ENCODE peak calls at places on chromosomes 12 and 14, in nine cellular contexts. G, N, D, P, T, M, Z, E and U are unnamed samples.
A peak's percentile ranks its signal among the peaks of the same experiment; 100 is the strongest.

GRCh38 chr12:121334513-121335343 is 17.5 kb downstream of the ANAPC5 start:
- DNase-seq in G (no peak), N (peak; percentile 26), D (peak; percentile 46), P (no peak), T (no peak), M (no peak), Z (peak; percentile 26), E (no peak), U (no peak)

GRCh38 chr14:65356327-65356836 is 56.1 kb upstream of the FUT8 start:
- DNase-seq in G (no peak), N (no peak), D (peak; percentile 98), P (peak; percentile 62), T (no peak), M (peak; percentile 32), Z (no peak), E (peak; percentile 72), U (no peak)

GRCh38 chr14:104283197-104284106 is 145.1 kb downstream of the KIF26A start:
- DNase-seq in G (peak; percentile 71), N (no peak), D (no peak), P (peak; percentile 15), T (no peak), M (no peak), Z (no peak), E (no peak), U (no peak)

GRCh38 chr14:99538275-99538674 is 57.1 kb downstream of the CCNK start:
- DNase-seq in G (no peak), N (no peak), D (no peak), P (no peak), T (no peak), M (no peak), Z (no peak), E (no peak), U (no peak)

GRCh38 chr12:64611430-64612286 is 1.4 kb downstream of the RASSF3 start:
- DNase-seq in G (peak; percentile 45), N (peak; percentile 25), D (no peak), P (peak; percentile 49), T (no peak), M (peak; percentile 54), Z (no peak), E (peak; percentile 64), U (no peak)

GRCh38 chr14:86357866-86358265 is 827.9 kb downstream of the FLRT2 start:
- DNase-seq in G (no peak), N (no peak), D (no peak), P (no peak), T (no peak), M (no peak), Z (no peak), E (no peak), U (no peak)

GRCh38 chr14:99727096-99727870 is 43.2 kb downstream of the CYP46A1 start:
- DNase-seq in G (no peak), N (no peak), D (no peak), P (peak; percentile 18), T (no peak), M (no peak), Z (no peak), E (peak; percentile 18), U (no peak)

GRCh38 chr12:113465808-113466769 is 5.6 kb downstream of the LHX5 start:
- DNase-seq in G (no peak), N (no peak), D (no peak), P (no peak), T (no peak), M (no peak), Z (no peak), E (no peak), U (no peak)

GRCh38 chr12:65462506-65462905 is 184.0 kb downstream of the MSRB3 start:
- DNase-seq in G (no peak), N (no peak), D (no peak), P (no peak), T (no peak), M (no peak), Z (no peak), E (no peak), U (no peak)

GRCh38 chr12:51122844-51123243 is 39.4 kb upstream of the CSRNP2 start:
- DNase-seq in G (no peak), N (no peak), D (no peak), P (no peak), T (no peak), M (no peak), Z (no peak), E (no peak), U (no peak)

GRCh38 chr14:29821665-29822429 is 105.8 kb downstream of the PRKD1 start:
- DNase-seq in G (no peak), N (no peak), D (no peak), P (no peak), T (no peak), M (no peak), Z (no peak), E (no peak), U (no peak)

GRCh38 chr12:6201199-6201608 is 1.0 kb downstream of the CD9 start:
- DNase-seq in G (peak; percentile 75), N (peak; percentile 74), D (no peak), P (peak; percentile 65), T (no peak), M (peak; percentile 66), Z (no peak), E (no peak), U (no peak)
- TF ChIP-seq POLR2A in G (peak; percentile 89), N (peak; percentile 52), D (no peak), P (peak; percentile 15), T (no peak), M (no peak), Z (no peak), E (no peak), U (no peak)

GRCh38 chr14:37034410-37035285 is 137.8 kb downstream of the SLC25A21 start:
- DNase-seq in G (no peak), N (no peak), D (no peak), P (no peak), T (no peak), M (no peak), Z (no peak), E (no peak), U (no peak)
- TF ChIP-seq POLR2AphosphoS5 in G (no peak), N (no peak), D (no peak), P (no peak), T (no peak), M (no peak), Z (no peak), E (no peak), U (no peak)

DNA sequence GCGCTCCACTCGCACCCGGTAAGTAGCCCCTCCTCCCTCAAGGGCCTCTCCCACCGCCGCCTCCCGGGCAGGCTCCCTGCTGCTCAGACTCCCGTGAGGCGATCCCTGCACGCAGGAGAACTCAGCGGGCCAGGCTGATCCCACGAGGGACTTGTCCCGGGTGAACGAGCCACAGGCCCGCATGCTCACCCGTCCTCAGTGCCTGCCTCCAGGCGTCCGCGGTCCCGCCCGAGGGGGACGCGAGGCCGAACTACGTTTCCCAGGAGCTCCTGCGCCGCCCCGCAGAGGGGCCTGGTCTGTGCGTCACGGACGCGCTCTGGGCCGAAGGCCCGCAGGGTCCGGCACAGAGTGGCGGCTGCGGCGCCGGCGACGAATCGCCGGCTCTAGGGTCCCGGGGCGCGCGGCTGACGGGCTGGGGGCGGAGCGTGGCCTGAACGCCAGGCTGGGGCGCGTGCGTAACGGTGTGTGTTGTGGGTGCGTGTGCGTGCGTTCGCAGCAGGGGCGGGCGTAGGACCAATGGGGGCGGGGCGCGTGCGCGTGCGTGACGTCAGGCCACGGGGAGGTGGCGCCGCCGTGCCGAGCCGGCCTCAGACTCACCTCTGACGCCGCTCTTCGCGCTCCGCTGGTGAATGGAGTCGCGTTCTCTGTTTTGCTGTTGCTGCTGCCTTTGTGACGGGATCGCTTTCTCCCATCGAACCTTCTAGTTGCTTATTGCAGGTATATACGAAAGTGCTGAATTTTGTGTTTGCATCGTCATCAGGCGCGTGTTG is at the start of the genes ZNF10 and ZNF891:
- DNase-seq in G (peak; percentile 97), N (peak; percentile 95), D (no peak), P (peak; percentile 95), T (peak; percentile 56), M (peak; percentile 93), Z (peak; percentile 76), E (peak; percentile 97), U (peak; percentile 99)
- TF ChIP-seq POLR2A in G (peak; percentile 88), N (peak; percentile 87), D (no peak), P (peak; percentile 79), T (peak; percentile 81), M (peak; percentile 46), Z (peak; percentile 91), E (no peak), U (peak; percentile 16)

DNA sequence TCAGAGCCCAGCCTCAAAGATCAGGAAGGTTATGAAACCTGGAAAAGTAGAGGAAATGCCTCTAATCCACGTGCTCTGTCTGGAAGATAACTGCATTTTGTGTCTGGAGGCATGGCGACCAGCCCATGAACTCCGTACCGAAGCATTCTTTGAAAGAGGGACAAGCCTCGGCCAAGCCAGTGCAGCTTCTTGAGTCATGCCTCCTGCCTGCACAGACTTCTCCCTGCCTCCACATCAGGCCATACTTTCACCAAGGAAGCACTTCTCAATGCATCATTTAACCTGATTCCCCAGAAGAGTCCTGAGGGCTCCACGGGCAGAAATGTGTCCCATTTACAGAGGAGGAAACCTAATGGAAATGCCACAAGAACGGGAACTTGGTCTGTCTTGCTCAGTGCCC is 3.4 kb downstream of the ACTN1 start:
- DNase-seq in G (no peak), N (peak; percentile 30), D (no peak), P (no peak), T (no peak), M (peak; percentile 52), Z (no peak), E (no peak), U (no peak)
- TF ChIP-seq POLR2AphosphoS5 in G (peak; percentile 28), N (no peak), D (no peak), P (no peak), T (no peak), M (no peak), Z (no peak), E (no peak), U (peak; percentile 80)

GRCh38 chr12:49963976-49964815 is 2.5 kb downstream of the AQP5 start:
- DNase-seq in G (no peak), N (no peak), D (no peak), P (no peak), T (no peak), M (no peak), Z (no peak), E (no peak), U (no peak)
- TF ChIP-seq POLR2A in G (no peak), N (no peak), D (no peak), P (no peak), T (no peak), M (no peak), Z (no peak), E (no peak), U (no peak)

GRCh38 chr14:52834440-52834842 is 43.0 kb upstream of the GNPNAT1 start:
- DNase-seq in G (no peak), N (no peak), D (no peak), P (no peak), T (no peak), M (no peak), Z (no peak), E (no peak), U (no peak)
- TF ChIP-seq POLR2AphosphoS5 in G (no peak), N (no peak), D (no peak), P (no peak), T (no peak), M (no peak), Z (no peak), E (no peak), U (no peak)